ENCODE peak calls at places on chromosomes 5 and 9, in seven cellular contexts. One of them, this sample, is unnamed.

GRCh38 chr5:134949335-134949734 is 18.4 kb upstream of the CATSPER3 start:
- DNase-seq in HEK293T: no peak
- DNase-seq in HL-60: no peak
- DNase-seq in effector memory CD8-positive, alpha-beta T cell: no peak
- DNase-seq in NCI-H1092 treated with DMSO at 0.1 percent for 48 hours: no peak
- DNase-seq in HuH-7: no peak
- DNase-seq in ovary: no peak
- DNase-seq in this sample: no peak

GRCh38 chr5:32217886-32218396 is 43.8 kb upstream of the GOLPH3 start:
- DNase-seq in HEK293T: peak
- DNase-seq in HL-60: no peak
- DNase-seq in effector memory CD8-positive, alpha-beta T cell: no peak
- DNase-seq in NCI-H1092 treated with DMSO at 0.1 percent for 48 hours: no peak
- DNase-seq in HuH-7: no peak
- DNase-seq in ovary: no peak
- DNase-seq in this sample: peak

GRCh38 chr9:91458905-91459304 is 35.3 kb upstream of the NFIL3 start:
- DNase-seq in HEK293T: no peak
- DNase-seq in HL-60: no peak
- DNase-seq in effector memory CD8-positive, alpha-beta T cell: no peak
- DNase-seq in NCI-H1092 treated with DMSO at 0.1 percent for 48 hours: no peak
- DNase-seq in HuH-7: no peak
- DNase-seq in ovary: no peak
- DNase-seq in this sample: no peak

GRCh38 chr5:124748687-124749594 is 2.5 kb upstream of the ZNF608 start:
- DNase-seq in HEK293T: peak
- DNase-seq in HL-60: peak
- DNase-seq in effector memory CD8-positive, alpha-beta T cell: no peak
- DNase-seq in NCI-H1092 treated with DMSO at 0.1 percent for 48 hours: peak
- DNase-seq in HuH-7: peak
- DNase-seq in ovary: peak
- DNase-seq in this sample: peak

GRCh38 chr5:142057697-142058056 is 44.9 kb upstream of the GNPDA1 start:
- DNase-seq in HEK293T: no peak
- DNase-seq in HL-60: no peak
- DNase-seq in effector memory CD8-positive, alpha-beta T cell: no peak
- DNase-seq in NCI-H1092 treated with DMSO at 0.1 percent for 48 hours: no peak
- DNase-seq in HuH-7: no peak
- DNase-seq in ovary: no peak
- DNase-seq in this sample: no peak

GRCh38 chr9:110073356-110073666 is 134.6 kb downstream of the C9orf152 start:
- DNase-seq in HEK293T: no peak
- DNase-seq in HL-60: no peak
- DNase-seq in effector memory CD8-positive, alpha-beta T cell: no peak
- DNase-seq in NCI-H1092 treated with DMSO at 0.1 percent for 48 hours: no peak
- DNase-seq in HuH-7: no peak
- DNase-seq in ovary: no peak
- DNase-seq in this sample: no peak

GRCh38 chr9:96129698-96130097 is 172.3 kb downstream of the HSD17B3 start:
- DNase-seq in HEK293T: no peak
- DNase-seq in HL-60: no peak
- DNase-seq in effector memory CD8-positive, alpha-beta T cell: no peak
- DNase-seq in NCI-H1092 treated with DMSO at 0.1 percent for 48 hours: no peak
- DNase-seq in HuH-7: no peak
- DNase-seq in ovary: no peak
- DNase-seq in this sample: no peak

GRCh38 chr5:174045470-174046025 is at the start of gene NSG2:
- DNase-seq in HEK293T: peak
- DNase-seq in HL-60: peak
- DNase-seq in effector memory CD8-positive, alpha-beta T cell: no peak
- DNase-seq in NCI-H1092 treated with DMSO at 0.1 percent for 48 hours: peak
- DNase-seq in HuH-7: peak
- DNase-seq in ovary: peak
- DNase-seq in this sample: peak

GRCh38 chr9:134676886-134677285 is 35.3 kb downstream of the COL5A1 start:
- DNase-seq in HEK293T: no peak
- DNase-seq in HL-60: no peak
- DNase-seq in effector memory CD8-positive, alpha-beta T cell: no peak
- DNase-seq in NCI-H1092 treated with DMSO at 0.1 percent for 48 hours: no peak
- DNase-seq in HuH-7: no peak
- DNase-seq in ovary: no peak
- DNase-seq in this sample: no peak

GRCh38 chr9:126419475-126419874 is 92.8 kb downstream of the MVB12B start:
- DNase-seq in HEK293T: no peak
- DNase-seq in HL-60: no peak
- DNase-seq in effector memory CD8-positive, alpha-beta T cell: no peak
- DNase-seq in NCI-H1092 treated with DMSO at 0.1 percent for 48 hours: peak
- DNase-seq in HuH-7: no peak
- DNase-seq in ovary: no peak
- DNase-seq in this sample: no peak

GRCh38 chr5:172731286-172732073 is 39.5 kb downstream of the DUSP1 start:
- DNase-seq in HEK293T: no peak
- DNase-seq in HL-60: no peak
- DNase-seq in effector memory CD8-positive, alpha-beta T cell: peak
- DNase-seq in NCI-H1092 treated with DMSO at 0.1 percent for 48 hours: no peak
- DNase-seq in HuH-7: no peak
- DNase-seq in ovary: no peak
- DNase-seq in this sample: no peak

GRCh38 chr9:16784002-16784401 is 86.5 kb downstream of the BNC2 start:
- DNase-seq in HEK293T: no peak
- DNase-seq in HL-60: no peak
- DNase-seq in effector memory CD8-positive, alpha-beta T cell: no peak
- DNase-seq in NCI-H1092 treated with DMSO at 0.1 percent for 48 hours: peak
- DNase-seq in HuH-7: no peak
- DNase-seq in ovary: no peak
- DNase-seq in this sample: no peak

GRCh38 chr5:1477341-1477740 is 32.1 kb upstream of the SLC6A3 start:
- DNase-seq in HEK293T: no peak
- DNase-seq in HL-60: peak
- DNase-seq in effector memory CD8-positive, alpha-beta T cell: no peak
- DNase-seq in NCI-H1092 treated with DMSO at 0.1 percent for 48 hours: no peak
- DNase-seq in HuH-7: no peak
- DNase-seq in ovary: no peak
- DNase-seq in this sample: no peak

GRCh38 chr5:72392326-72392733 is 72.2 kb downstream of the PTCD2 start:
- DNase-seq in HEK293T: no peak
- DNase-seq in HL-60: no peak
- DNase-seq in effector memory CD8-positive, alpha-beta T cell: no peak
- DNase-seq in NCI-H1092 treated with DMSO at 0.1 percent for 48 hours: no peak
- DNase-seq in HuH-7: no peak
- DNase-seq in ovary: no peak
- DNase-seq in this sample: no peak

GRCh38 chr9:76733096-76733495 is 31.1 kb upstream of the PCA3 start:
- DNase-seq in HEK293T: no peak
- DNase-seq in HL-60: no peak
- DNase-seq in effector memory CD8-positive, alpha-beta T cell: no peak
- DNase-seq in NCI-H1092 treated with DMSO at 0.1 percent for 48 hours: no peak
- DNase-seq in HuH-7: no peak
- DNase-seq in ovary: no peak
- DNase-seq in this sample: no peak

GRCh38 chr5:135086326-135086725 is 52.3 kb upstream of the PITX1 start:
- DNase-seq in HEK293T: no peak
- DNase-seq in HL-60: no peak
- DNase-seq in effector memory CD8-positive, alpha-beta T cell: no peak
- DNase-seq in NCI-H1092 treated with DMSO at 0.1 percent for 48 hours: no peak
- DNase-seq in HuH-7: no peak
- DNase-seq in ovary: no peak
- DNase-seq in this sample: no peak

GRCh38 chr5:88190106-88190834 is 78.4 kb downstream of the TMEM161B start:
- DNase-seq in HEK293T: no peak
- DNase-seq in HL-60: no peak
- DNase-seq in effector memory CD8-positive, alpha-beta T cell: no peak
- DNase-seq in NCI-H1092 treated with DMSO at 0.1 percent for 48 hours: no peak
- DNase-seq in HuH-7: no peak
- DNase-seq in ovary: no peak
- DNase-seq in this sample: no peak

GRCh38 chr5:174327317-174327864 is 281.9 kb downstream of the NSG2 start:
- DNase-seq in HEK293T: peak
- DNase-seq in HL-60: peak
- DNase-seq in effector memory CD8-positive, alpha-beta T cell: no peak
- DNase-seq in NCI-H1092 treated with DMSO at 0.1 percent for 48 hours: peak
- DNase-seq in HuH-7: peak
- DNase-seq in ovary: no peak
- DNase-seq in this sample: peak

GRCh38 chr9:130186839-130187522 is 14.8 kb downstream of the NCS1 start:
- DNase-seq in HEK293T: peak
- DNase-seq in HL-60: no peak
- DNase-seq in effector memory CD8-positive, alpha-beta T cell: no peak
- DNase-seq in NCI-H1092 treated with DMSO at 0.1 percent for 48 hours: no peak
- DNase-seq in HuH-7: peak
- DNase-seq in ovary: peak
- DNase-seq in this sample: peak